ENCODE peak calls at places on chromosomes 2 and 18, in five cellular contexts. One of them, this sample, is unnamed. For H3K4me1 and H3K36me3, the result is how much of the 10 kb centered on the place peaks cover.

GRCh38 chr2:98518106-98518505 is 73.4 kb downstream of the INPP4A start:
- DNase-seq in SK-N-SH: peak
- DNase-seq in K562: peak
- DNase-seq in HepG2: peak
- DNase-seq in transverse colon: peak
- DNase-seq in this sample: no peak

GRCh38 chr2:126949775-126950174 is 51.1 kb downstream of the TEX51 start:
- DNase-seq in transverse colon: no peak
- DNase-seq in SK-N-SH: no peak
- DNase-seq in K562: no peak
- DNase-seq in HepG2: no peak
- DNase-seq in this sample: no peak

GRCh38 chr2:38740851-38741541 is 10.2 kb downstream of the SRSF7 start:
- DNase-seq in transverse colon: no peak
- DNase-seq in HepG2: peak
- DNase-seq in K562: no peak
- DNase-seq in SK-N-SH: peak
- DNase-seq in this sample: no peak

GRCh38 chr2:85905187-85905666 is 16.4 kb upstream of the ST3GAL5 start:
- DNase-seq in K562: no peak
- DNase-seq in transverse colon: peak
- DNase-seq in HepG2: no peak
- DNase-seq in SK-N-SH: no peak
- DNase-seq in this sample: no peak

GRCh38 chr2:240564571-240565266 is 3.6 kb upstream of the RNPEPL1 start:
- DNase-seq in HepG2: no peak
- DNase-seq in SK-N-SH: no peak
- DNase-seq in transverse colon: peak
- DNase-seq in K562: no peak
- DNase-seq in this sample: no peak

GRCh38 chr2:172404824-172405223 is 22.6 kb upstream of the ITGA6 start:
- DNase-seq in K562: no peak
- DNase-seq in SK-N-SH: no peak
- DNase-seq in HepG2: no peak
- DNase-seq in transverse colon: no peak
- DNase-seq in this sample: no peak

GRCh38 chr2:144996225-144996795 is 476.4 kb upstream of the ZEB2 start:
- DNase-seq in HepG2: no peak
- DNase-seq in K562: no peak
- DNase-seq in SK-N-SH: no peak
- DNase-seq in transverse colon: no peak
- DNase-seq in this sample: no peak

GRCh38 chr2:219576505-219577388 is 4.6 kb downstream of the INHA start:
- DNase-seq in SK-N-SH: no peak
- DNase-seq in HepG2: peak
- DNase-seq in transverse colon: no peak
- DNase-seq in K562: peak
- DNase-seq in this sample: no peak

GRCh38 chr2:167294031-167294774 is 405.9 kb downstream of the XIRP2 start:
- DNase-seq in HepG2: no peak
- DNase-seq in transverse colon: peak
- DNase-seq in SK-N-SH: peak
- DNase-seq in K562: no peak
- DNase-seq in this sample: no peak

GRCh38 chr2:128291844-128292598 is 26.6 kb downstream of the HS6ST1 start:
- DNase-seq in HepG2: no peak
- DNase-seq in transverse colon: no peak
- DNase-seq in SK-N-SH: no peak
- DNase-seq in K562: no peak
- DNase-seq in this sample: no peak
- H3K4me1 ChIP-seq in HepG2: under half
- H3K4me1 ChIP-seq in transverse colon: under half
- H3K4me1 ChIP-seq in SK-N-SH: under half
- H3K4me1 ChIP-seq in K562: under half
- H3K4me1 ChIP-seq in this sample: under half

DNA sequence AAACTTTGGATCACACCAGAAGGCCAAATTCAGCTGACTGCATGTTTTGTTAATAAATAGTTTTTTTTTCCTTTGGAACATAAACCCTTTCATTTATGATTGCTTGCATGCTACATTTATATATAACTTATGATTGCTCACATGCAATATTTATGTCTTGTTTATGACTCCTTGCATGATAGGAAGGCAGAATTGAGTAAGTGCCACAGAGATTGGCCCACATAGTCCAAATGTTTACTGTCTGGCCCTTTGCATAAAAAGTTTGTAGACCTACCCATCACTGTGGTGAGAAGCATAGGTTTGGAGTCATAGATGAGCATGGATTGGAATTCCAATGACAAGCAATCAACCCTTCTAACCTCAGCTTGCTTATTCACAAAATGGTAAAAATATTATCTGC is 30.8 kb downstream of the WDFY1 start:
- DNase-seq in transverse colon: no peak
- DNase-seq in HepG2: no peak
- DNase-seq in K562: no peak
- DNase-seq in SK-N-SH: no peak
- DNase-seq in this sample: no peak
- H3K36me3 ChIP-seq in transverse colon: under half
- H3K36me3 ChIP-seq in HepG2: under half
- H3K36me3 ChIP-seq in K562: under half
- H3K36me3 ChIP-seq in SK-N-SH: under half
- H3K36me3 ChIP-seq in this sample: under half

GRCh38 chr18:77114564-77115391 is 17.8 kb downstream of the MBP start:
- DNase-seq in HepG2: peak
- DNase-seq in transverse colon: peak
- DNase-seq in K562: no peak
- DNase-seq in SK-N-SH: no peak
- DNase-seq in this sample: peak

GRCh38 chr18:77116201-77117080 is 16.1 kb downstream of the MBP start:
- DNase-seq in HepG2: no peak
- DNase-seq in transverse colon: no peak
- DNase-seq in SK-N-SH: no peak
- DNase-seq in K562: no peak
- DNase-seq in this sample: no peak

GRCh38 chr18:77113361-77114069 is 19.1 kb downstream of the MBP start:
- DNase-seq in SK-N-SH: no peak
- DNase-seq in HepG2: no peak
- DNase-seq in transverse colon: no peak
- DNase-seq in K562: no peak
- DNase-seq in this sample: no peak

GRCh38 chr18:77114070-77114563 is 18.5 kb downstream of the MBP start:
- DNase-seq in HepG2: no peak
- DNase-seq in SK-N-SH: no peak
- DNase-seq in transverse colon: no peak
- DNase-seq in K562: no peak
- DNase-seq in this sample: no peak

GRCh38 chr18:77115461-77115907 is 17.1 kb downstream of the MBP start:
- DNase-seq in HepG2: no peak
- DNase-seq in transverse colon: no peak
- DNase-seq in SK-N-SH: no peak
- DNase-seq in K562: no peak
- DNase-seq in this sample: no peak
- TF ChIP-seq EP300 in HepG2: no peak
- TF ChIP-seq EP300 in transverse colon: no peak
- TF ChIP-seq EP300 in SK-N-SH: no peak
- TF ChIP-seq EP300 in K562: no peak
- TF ChIP-seq EP300 in this sample: peak

GRCh38 chr2:95388091-95388692 is 14.3 kb upstream of the FAHD2A start:
- DNase-seq in HepG2: no peak
- DNase-seq in K562: no peak
- DNase-seq in SK-N-SH: no peak
- DNase-seq in transverse colon: no peak
- DNase-seq in this sample: no peak
- H3K4me1 ChIP-seq in HepG2: half or more
- H3K4me1 ChIP-seq in K562: under half
- H3K4me1 ChIP-seq in SK-N-SH: under half
- H3K4me1 ChIP-seq in transverse colon: under half
- H3K4me1 ChIP-seq in this sample: under half

DNA sequence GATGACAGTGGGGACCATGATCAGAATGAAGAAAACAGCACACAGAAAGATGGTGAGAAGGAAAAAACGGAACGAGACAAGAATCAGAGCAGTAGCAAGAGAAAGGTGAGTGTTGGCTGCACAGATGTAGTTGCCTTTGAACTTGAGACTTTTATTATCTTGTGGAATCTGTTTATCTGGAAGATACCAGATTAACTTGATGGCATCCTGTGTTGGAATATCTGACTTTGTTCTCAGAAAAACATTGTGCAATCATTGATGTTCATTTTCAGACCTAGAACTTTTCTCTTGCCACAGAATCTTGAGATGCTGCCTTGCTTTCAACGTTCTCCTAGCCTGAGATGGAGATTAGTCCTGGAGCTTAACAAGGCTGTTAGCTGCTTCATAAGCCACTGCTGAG is 5.9 kb downstream of the EIF4E2 start:
- DNase-seq in HepG2: no peak
- DNase-seq in K562: no peak
- DNase-seq in SK-N-SH: no peak
- DNase-seq in transverse colon: no peak
- DNase-seq in this sample: no peak
- H3K36me3 ChIP-seq in HepG2: under half
- H3K36me3 ChIP-seq in K562: half or more
- H3K36me3 ChIP-seq in SK-N-SH: half or more
- H3K36me3 ChIP-seq in transverse colon: under half
- H3K36me3 ChIP-seq in this sample: half or more

GRCh38 chr2:624096-624495 is 53.1 kb downstream of the TMEM18 start:
- DNase-seq in K562: no peak
- DNase-seq in SK-N-SH: no peak
- DNase-seq in transverse colon: no peak
- DNase-seq in HepG2: no peak
- DNase-seq in this sample: no peak

GRCh38 chr2:627340-627709 is 49.9 kb downstream of the TMEM18 start:
- DNase-seq in K562: no peak
- DNase-seq in transverse colon: no peak
- DNase-seq in HepG2: no peak
- DNase-seq in SK-N-SH: no peak
- DNase-seq in this sample: peak

GRCh38 chr2:624551-625347 is 52.5 kb downstream of the TMEM18 start:
- DNase-seq in transverse colon: no peak
- DNase-seq in SK-N-SH: peak
- DNase-seq in HepG2: no peak
- DNase-seq in K562: no peak
- DNase-seq in this sample: no peak

GRCh38 chr2:626491-627339 is 50.5 kb downstream of the TMEM18 start:
- DNase-seq in SK-N-SH: peak
- DNase-seq in transverse colon: no peak
- DNase-seq in HepG2: no peak
- DNase-seq in K562: no peak
- DNase-seq in this sample: no peak

DNA sequence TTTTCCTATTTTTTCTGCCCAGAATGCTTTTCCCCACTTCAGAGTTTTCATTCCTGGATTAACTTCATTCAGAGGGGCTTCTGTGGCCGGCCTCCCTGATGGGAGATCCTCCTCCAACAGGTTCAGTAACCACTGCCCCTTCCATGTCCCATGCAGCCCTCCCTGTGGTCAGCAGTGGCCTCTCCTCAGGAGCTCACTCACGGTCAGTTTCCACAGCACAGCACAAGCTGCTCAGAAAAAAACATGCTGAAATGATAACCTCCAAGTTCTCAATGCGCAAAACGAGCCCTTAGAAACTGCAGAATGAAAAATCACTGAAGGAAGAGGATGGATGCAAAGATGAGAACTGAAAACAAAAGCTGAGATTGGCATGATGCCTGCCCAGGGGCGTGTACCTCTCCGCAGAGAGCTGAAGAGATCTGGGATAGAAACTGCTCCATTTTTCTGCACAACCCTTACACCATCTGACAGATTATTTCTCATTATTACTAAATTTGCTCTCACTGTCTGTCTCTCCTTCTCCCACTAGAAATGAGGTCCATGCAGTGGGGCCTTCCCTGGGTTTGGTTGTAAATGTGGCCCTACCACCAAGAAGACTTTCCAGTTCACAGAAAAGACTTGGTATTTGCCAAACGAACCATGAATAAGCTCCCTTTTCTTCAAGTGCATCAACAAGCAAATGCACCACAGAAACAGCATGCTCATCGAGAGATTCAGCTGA is 51.6 kb downstream of the TMEM18 start:
- DNase-seq in transverse colon: no peak
- DNase-seq in K562: no peak
- DNase-seq in HepG2: no peak
- DNase-seq in SK-N-SH: no peak
- DNase-seq in this sample: no peak
- TF ChIP-seq EP300 in transverse colon: no peak
- TF ChIP-seq EP300 in K562: no peak
- TF ChIP-seq EP300 in HepG2: no peak
- TF ChIP-seq EP300 in SK-N-SH: no peak
- TF ChIP-seq EP300 in this sample: no peak

GRCh38 chr2:54332386-54332785 is 76.4 kb upstream of the TSPYL6 start:
- DNase-seq in SK-N-SH: no peak
- DNase-seq in transverse colon: no peak
- DNase-seq in K562: no peak
- DNase-seq in HepG2: no peak
- DNase-seq in this sample: no peak
- H3K4me1 ChIP-seq in SK-N-SH: under half
- H3K4me1 ChIP-seq in transverse colon: under half
- H3K4me1 ChIP-seq in K562: under half
- H3K4me1 ChIP-seq in HepG2: under half
- H3K4me1 ChIP-seq in this sample: under half

GRCh38 chr2:231803739-231804138 is 17.5 kb downstream of the COPS7B start:
- DNase-seq in K562: no peak
- DNase-seq in HepG2: no peak
- DNase-seq in transverse colon: no peak
- DNase-seq in SK-N-SH: no peak
- DNase-seq in this sample: no peak
- H3K36me3 ChIP-seq in K562: under half
- H3K36me3 ChIP-seq in HepG2: under half
- H3K36me3 ChIP-seq in transverse colon: under half
- H3K36me3 ChIP-seq in SK-N-SH: half or more
- H3K36me3 ChIP-seq in this sample: under half

GRCh38 chr18:62073882-62074281 is 113.0 kb downstream of the PIGN start:
- DNase-seq in K562: no peak
- DNase-seq in SK-N-SH: no peak
- DNase-seq in HepG2: peak
- DNase-seq in transverse colon: no peak
- DNase-seq in this sample: no peak
- TF ChIP-seq EP300 in K562: no peak
- TF ChIP-seq EP300 in SK-N-SH: no peak
- TF ChIP-seq EP300 in HepG2: no peak
- TF ChIP-seq EP300 in transverse colon: no peak
- TF ChIP-seq EP300 in this sample: no peak